ENCODE peak calls at places on chromosomes 1 and 21, in ten cellular contexts. D is heart right ventricle; Z is HL-60; V is hepatocyte; B is lower lobe of right lung; E is ovary; Q is thoracic aorta; I is CD8-positive, alpha-beta memory T cell; P is dorsolateral prefrontal cortex; R is transverse colon. H is an unnamed sample.

GRCh38 chr1:164576311-164577271 is 17.6 kb downstream of the PBX1 start:
- DNase-seq in D (peak), Z (no peak), V (no peak), B (no peak), E (peak), Q (no peak), I (no peak), P (peak), R (no peak), H (no peak)

GRCh38 chr1:201649776-201650607 is 111.1 kb downstream of the NAV1 start:
- DNase-seq in D (peak), Z (no peak), V (peak), B (peak), E (peak), Q (peak), I (no peak), P (peak), R (peak), H (peak)

GRCh38 chr1:52264530-52265115 is 101.4 kb downstream of the CC2D1B start:
- DNase-seq in D (no peak), Z (no peak), V (no peak), B (no peak), E (no peak), Q (no peak), I (no peak), P (no peak), R (no peak), H (no peak)

GRCh38 chr1:54857741-54858665 is 29.0 kb downstream of the DHCR24 start:
- DNase-seq in D (no peak), Z (no peak), V (peak), B (no peak), E (no peak), Q (no peak), I (no peak), P (no peak), R (no peak), H (no peak)

GRCh38 chr21:40788635-40789034 is 58.3 kb downstream of the DSCAM start:
- DNase-seq in D (no peak), Z (no peak), V (no peak), B (no peak), E (no peak), Q (no peak), I (no peak), P (no peak), R (no peak), H (no peak)

GRCh38 chr21:32256873-32257620 is 21.8 kb downstream of the MIS18A start:
- DNase-seq in D (peak), Z (no peak), V (peak), B (no peak), E (peak), Q (peak), I (no peak), P (peak), R (peak), H (peak)

GRCh38 chr1:85581138-85581801 is 709 bp downstream of the CCN1 start:
- DNase-seq in D (peak), Z (peak), V (peak), B (peak), E (peak), Q (peak), I (no peak), P (no peak), R (peak), H (peak)

GRCh38 chr1:155068599-155068998 is 5.1 kb downstream of the EFNA4 start:
- DNase-seq in D (no peak), Z (no peak), V (no peak), B (no peak), E (no peak), Q (no peak), I (no peak), P (no peak), R (no peak), H (no peak)

GRCh38 chr1:3633344-3634058 is 8.7 kb downstream of the TPRG1L start:
- DNase-seq in D (no peak), Z (no peak), V (no peak), B (peak), E (no peak), Q (no peak), I (no peak), P (no peak), R (no peak), H (no peak)

GRCh38 chr1:14545422-14546025 is 53.0 kb upstream of the KAZN start:
- DNase-seq in D (no peak), Z (no peak), V (no peak), B (no peak), E (no peak), Q (no peak), I (no peak), P (no peak), R (no peak), H (no peak)

GRCh38 chr1:45328680-45329079 is 2.0 kb downstream of the HPDL start:
- DNase-seq in D (no peak), Z (no peak), V (no peak), B (no peak), E (no peak), Q (no peak), I (no peak), P (no peak), R (no peak), H (no peak)

GRCh38 chr1:94130851-94131595 is 10.1 kb upstream of the ABCA4 start:
- DNase-seq in D (no peak), Z (no peak), V (no peak), B (no peak), E (no peak), Q (no peak), I (no peak), P (no peak), R (no peak), H (no peak)

GRCh38 chr1:247857069-247857985 is at the start of gene TRIM58:
- DNase-seq in D (no peak), Z (peak), V (no peak), B (peak), E (no peak), Q (no peak), I (no peak), P (no peak), R (peak), H (peak)

GRCh38 chr1:175824079-175824478 is 80.7 kb upstream of the TNR start:
- DNase-seq in D (peak), Z (no peak), V (no peak), B (no peak), E (no peak), Q (no peak), I (no peak), P (no peak), R (no peak), H (no peak)

GRCh38 chr1:236608930-236609726 is 4.8 kb upstream of the HEATR1 start:
- DNase-seq in D (peak), Z (peak), V (peak), B (no peak), E (peak), Q (no peak), I (no peak), P (peak), R (peak), H (peak)

GRCh38 chr1:196910208-196910607 is 22.4 kb downstream of the CFHR4 start:
- DNase-seq in D (no peak), Z (no peak), V (no peak), B (no peak), E (no peak), Q (no peak), I (no peak), P (no peak), R (no peak), H (no peak)

GRCh38 chr21:44024257-44024656 is 12.1 kb downstream of the TRAPPC10 start:
- DNase-seq in D (no peak), Z (no peak), V (no peak), B (no peak), E (no peak), Q (no peak), I (no peak), P (no peak), R (no peak), H (no peak)

GRCh38 chr21:32520885-32521735 is 64.2 kb downstream of the TCP10L start:
- DNase-seq in D (peak), Z (peak), V (peak), B (peak), E (peak), Q (peak), I (no peak), P (peak), R (peak), H (peak)

GRCh38 chr1:58746757-58747156 is 37.1 kb downstream of the JUN start:
- DNase-seq in D (no peak), Z (no peak), V (no peak), B (no peak), E (no peak), Q (no peak), I (no peak), P (no peak), R (no peak), H (no peak)

GRCh38 chr1:150563340-150564038 is 14.3 kb downstream of the ADAMTSL4 start:
- DNase-seq in D (no peak), Z (no peak), V (peak), B (peak), E (peak), Q (no peak), I (peak), P (no peak), R (peak), H (peak)

GRCh38 chr1:173669491-173669941 is at the start of gene ANKRD45:
- DNase-seq in D (peak), Z (no peak), V (peak), B (peak), E (peak), Q (no peak), I (no peak), P (peak), R (no peak), H (no peak)

GRCh38 chr1:232211149-232211548 is 418.8 kb downstream of the SIPA1L2 start:
- DNase-seq in D (no peak), Z (no peak), V (no peak), B (no peak), E (no peak), Q (no peak), I (no peak), P (no peak), R (no peak), H (no peak)

GRCh38 chr1:228530086-228530758 is 43.0 kb downstream of the RNF187 start:
- DNase-seq in D (no peak), Z (no peak), V (no peak), B (no peak), E (no peak), Q (no peak), I (no peak), P (no peak), R (no peak), H (no peak)

GRCh38 chr1:116737020-116737854 is 17.0 kb upstream of the CD2 start:
- DNase-seq in D (peak), Z (peak), V (peak), B (no peak), E (peak), Q (no peak), I (peak), P (peak), R (peak), H (peak)

GRCh38 chr1:203338335-203339036 is 12.4 kb downstream of the FMOD start:
- DNase-seq in D (peak), Z (peak), V (peak), B (no peak), E (peak), Q (no peak), I (peak), P (peak), R (peak), H (peak)

GRCh38 chr1:10867138-10867721 is 70.8 kb upstream of the CASZ1 start:
- DNase-seq in D (peak), Z (peak), V (peak), B (peak), E (peak), Q (no peak), I (peak), P (peak), R (peak), H (peak)

GRCh38 chr1:224205438-224205840 is 22.4 kb downstream of the DEGS1 start:
- DNase-seq in D (no peak), Z (peak), V (peak), B (no peak), E (no peak), Q (no peak), I (no peak), P (no peak), R (no peak), H (peak)

GRCh38 chr1:8679411-8679800 is 138.0 kb downstream of the RERE start:
- DNase-seq in D (no peak), Z (no peak), V (no peak), B (no peak), E (no peak), Q (no peak), I (no peak), P (no peak), R (no peak), H (no peak)

GRCh38 chr1:8680628-8681316 is 136.7 kb downstream of the RERE start:
- DNase-seq in D (no peak), Z (no peak), V (no peak), B (no peak), E (no peak), Q (no peak), I (no peak), P (no peak), R (no peak), H (no peak)

GRCh38 chr1:8677782-8678181 is 139.7 kb downstream of the RERE start:
- DNase-seq in D (no peak), Z (no peak), V (no peak), B (no peak), E (no peak), Q (no peak), I (no peak), P (no peak), R (no peak), H (no peak)

GRCh38 chr1:8679929-8680504 is 137.4 kb downstream of the RERE start:
- DNase-seq in D (no peak), Z (no peak), V (no peak), B (no peak), E (no peak), Q (no peak), I (no peak), P (no peak), R (no peak), H (no peak)

GRCh38 chr1:8678688-8679410 is 138.6 kb downstream of the RERE start:
- DNase-seq in D (no peak), Z (no peak), V (no peak), B (no peak), E (no peak), Q (no peak), I (no peak), P (no peak), R (no peak), H (no peak)
- H3K27ac ChIP-seq in D (no peak), Z (no peak), V (peak), B (no peak), E (no peak), Q (no peak), I (no peak), P (peak), R (no peak), H (no peak)

GRCh38 chr21:14591882-14592281 is 45.8 kb upstream of the SAMSN1 start:
- DNase-seq in D (peak), Z (peak), V (no peak), B (no peak), E (no peak), Q (no peak), I (no peak), P (no peak), R (no peak), H (no peak)
- H3K27ac ChIP-seq in D (no peak), Z (peak), V (no peak), B (peak), E (no peak), Q (no peak), I (no peak), P (no peak), R (no peak), H (peak)

DNA sequence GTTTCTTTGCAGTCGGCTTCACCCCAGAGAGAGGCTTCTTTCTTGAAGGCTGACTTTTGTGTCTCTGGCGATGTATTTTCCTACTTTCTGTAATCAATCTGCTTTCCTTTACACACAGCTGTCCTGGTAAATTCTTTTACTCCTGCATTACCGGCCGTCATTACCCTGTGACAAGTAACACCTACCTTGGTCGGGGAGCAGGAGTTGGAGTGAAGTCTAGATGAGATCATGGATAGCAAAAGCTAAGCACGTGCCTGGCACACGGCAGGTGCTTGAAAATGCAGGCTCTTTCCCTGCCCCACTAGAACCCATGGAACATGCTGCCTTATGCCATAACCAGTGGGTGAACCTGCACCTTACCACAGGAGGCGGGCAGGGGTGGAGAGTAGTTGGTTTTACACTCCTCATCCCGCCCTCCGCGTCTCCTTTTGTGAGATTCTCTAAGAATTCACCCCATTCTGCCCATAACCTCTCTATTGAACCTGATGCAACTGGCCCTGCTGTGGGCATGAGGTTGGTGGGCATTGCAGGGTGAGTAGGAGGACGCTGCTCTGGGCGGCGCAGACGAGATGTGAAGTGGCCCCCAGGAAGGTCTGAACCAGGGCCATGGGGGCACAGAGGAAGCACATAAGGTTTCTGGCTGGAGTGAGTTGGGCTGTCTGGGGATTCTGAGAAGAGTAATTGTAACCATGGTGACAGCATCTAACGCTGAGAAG is 8.7 kb downstream of the PADI1 start:
- DNase-seq in D (no peak), Z (no peak), V (no peak), B (no peak), E (no peak), Q (no peak), I (no peak), P (no peak), R (no peak), H (no peak)
- H3K27ac ChIP-seq in D (no peak), Z (no peak), V (peak), B (no peak), E (no peak), Q (no peak), I (no peak), P (no peak), R (no peak), H (no peak)

DNA sequence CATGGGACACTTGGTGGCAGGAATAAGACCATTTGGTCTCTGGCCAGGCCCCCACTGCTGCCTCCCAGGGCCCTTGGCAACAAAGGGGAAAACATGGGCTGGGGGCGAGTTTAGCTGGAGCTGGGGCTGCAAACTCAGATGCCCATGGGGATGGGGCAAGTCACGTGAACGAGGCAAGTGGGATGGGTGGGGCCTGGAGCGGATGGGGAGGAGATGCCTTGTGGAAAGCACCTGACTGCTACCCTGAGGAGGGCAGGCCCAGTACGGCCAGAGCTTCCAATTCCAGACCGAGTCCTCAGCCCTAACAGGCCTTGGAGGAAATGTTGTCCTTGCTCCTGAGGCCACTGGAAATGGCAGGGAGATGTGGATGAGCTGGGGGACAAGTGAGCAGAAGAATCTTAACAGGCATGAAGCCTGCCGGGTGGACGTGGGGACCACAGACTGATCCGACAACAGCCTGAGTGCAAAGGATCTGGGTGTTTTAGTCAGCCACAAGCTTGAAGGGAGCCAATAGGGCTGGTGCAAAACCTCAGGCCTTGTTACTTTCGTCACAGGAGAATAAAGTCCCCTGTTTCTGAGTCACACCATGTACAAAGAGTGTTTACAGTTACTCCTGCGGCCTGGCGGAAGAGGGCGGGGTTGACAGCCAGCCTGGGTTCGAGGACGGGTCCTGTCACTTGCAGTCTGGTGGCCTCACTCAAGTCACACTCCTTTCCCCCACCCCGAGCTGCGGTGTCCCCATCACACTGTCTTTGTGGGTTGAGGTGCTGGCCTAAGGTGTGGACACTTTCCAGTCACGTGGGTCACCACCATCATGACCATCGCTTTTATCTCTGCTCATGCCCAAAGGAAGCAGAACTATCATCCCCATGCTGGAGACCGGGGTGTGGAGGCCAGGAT is 19.1 kb downstream of the RUNX3 start:
- DNase-seq in D (no peak), Z (no peak), V (peak), B (peak), E (no peak), Q (no peak), I (peak), P (no peak), R (peak), H (peak)
- H3K27ac ChIP-seq in D (no peak), Z (no peak), V (peak), B (peak), E (no peak), Q (peak), I (peak), P (no peak), R (peak), H (no peak)

GRCh38 chr21:30152792-30153191 is 13.8 kb downstream of the CLDN17 start:
- DNase-seq in D (no peak), Z (no peak), V (no peak), B (no peak), E (no peak), Q (no peak), I (no peak), P (no peak), R (no peak), H (no peak)
- H3K27ac ChIP-seq in D (no peak), Z (no peak), V (no peak), B (no peak), E (no peak), Q (no peak), I (no peak), P (no peak), R (no peak), H (no peak)

DNA sequence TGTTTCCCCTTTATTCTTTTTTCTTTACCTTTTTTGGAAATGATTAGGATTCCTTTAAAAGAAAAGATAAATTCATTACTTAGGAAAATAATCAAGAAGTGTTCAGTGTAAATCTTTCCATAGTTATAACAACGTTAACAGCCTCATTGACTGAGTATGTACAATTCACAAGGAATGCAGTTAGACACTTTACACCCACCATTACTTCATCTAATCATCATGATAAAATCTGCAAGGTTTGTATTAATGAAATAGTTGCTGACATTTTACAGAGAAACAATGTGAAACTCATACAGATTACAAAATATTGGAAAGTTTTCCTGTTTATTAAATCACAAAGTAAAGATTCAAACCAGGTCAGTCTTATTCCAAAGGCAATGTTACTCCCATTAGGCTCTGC is 59.3 kb upstream of the NEGR1 start:
- DNase-seq in D (no peak), Z (no peak), V (no peak), B (no peak), E (no peak), Q (no peak), I (no peak), P (no peak), R (no peak), H (no peak)
- H3K27ac ChIP-seq in D (no peak), Z (no peak), V (no peak), B (no peak), E (no peak), Q (no peak), I (no peak), P (no peak), R (no peak), H (no peak)

GRCh38 chr1:184914149-184914548 is 60.2 kb downstream of the NIBAN1 start:
- DNase-seq in D (no peak), Z (no peak), V (no peak), B (no peak), E (no peak), Q (no peak), I (no peak), P (no peak), R (no peak), H (no peak)
- H3K27ac ChIP-seq in D (no peak), Z (no peak), V (no peak), B (no peak), E (no peak), Q (peak), I (no peak), P (no peak), R (no peak), H (no peak)